ENCODE peak calls at places on chromosome X, in four cellular contexts. Q is mucosa of descending colon, N is AG10803, X is MG63. A is an unnamed sample.

GRCh38 chrX:151974336-151975227 is at the start of gene GABRE:
- DNase-seq in X (peak), Q (peak), N (peak), A (no peak)

GRCh38 chrX:118502121-118502794 is 6.6 kb downstream of the DOCK11 start:
- DNase-seq in X (no peak), Q (no peak), N (no peak), A (no peak)

GRCh38 chrX:110042521-110042920 is 39.6 kb downstream of the TMEM164 start:
- DNase-seq in N (no peak), X (no peak), Q (no peak), A (no peak)

GRCh38 chrX:53584891-53585290 is 101.6 kb downstream of the HUWE1 start:
- DNase-seq in Q (no peak), X (no peak), N (no peak), A (no peak)

GRCh38 chrX:20235755-20236154 is 31.0 kb downstream of the RPS6KA3 start:
- DNase-seq in N (no peak), Q (no peak), X (no peak), A (no peak)

GRCh38 chrX:10350991-10351390 is 194.2 kb downstream of the CLCN4 start:
- DNase-seq in X (no peak), Q (no peak), N (peak), A (no peak)

GRCh38 chrX:7164174-7164573 is 16.2 kb upstream of the PUDP start:
- DNase-seq in X (no peak), Q (no peak), N (no peak), A (no peak)

GRCh38 chrX:46433892-46434291 is 111.3 kb downstream of the ZNF674 start:
- DNase-seq in X (no peak), Q (no peak), N (peak), A (peak)

GRCh38 chrX:10197597-10198210 is 40.9 kb downstream of the CLCN4 start:
- DNase-seq in N (peak), X (no peak), Q (no peak), A (no peak)

GRCh38 chrX:96615448-96615847 is 69.2 kb upstream of the DIAPH2 start:
- DNase-seq in Q (no peak), N (peak), X (no peak), A (no peak)

GRCh38 chrX:56783450-56783831 is 54.4 kb downstream of the NBDY start:
- DNase-seq in N (no peak), X (no peak), Q (peak), A (no peak)

GRCh38 chrX:125422986-125423385 is 103.3 kb downstream of the TEX13C start:
- DNase-seq in X (no peak), N (no peak), Q (no peak), A (no peak)

A was measured in AG04450.